ENCODE peak calls at places on chromosome 16, in seven cellular contexts. S is A549, E is NB4, I is cardiac muscle cell, T is choroid plexus epithelial cell, R is A673, V is colonic mucosa. Z is an unnamed sample.

GRCh38 chr16:71436473-71436872 is 5.4 kb downstream of the TLE7 start:
- DNase-seq in S (no peak), E (no peak), I (no peak), T (no peak), R (no peak), V (no peak), Z (no peak)

GRCh38 chr16:27461483-27462171 is 59.7 kb downstream of the IL21R start:
- DNase-seq in S (no peak), E (no peak), I (no peak), T (peak; percentile 58), R (no peak), V (no peak), Z (no peak)

GRCh38 chr16:8127096-8127495 is 463.2 kb downstream of the TMEM114 start:
- DNase-seq in S (no peak), E (no peak), I (no peak), T (no peak), R (no peak), V (no peak), Z (no peak)

GRCh38 chr16:695355-696089 is 5.3 kb upstream of the WDR24 start:
- DNase-seq in S (peak; percentile 78), E (no peak), I (peak; percentile 28), T (no peak), R (peak; percentile 37), V (peak; percentile 96), Z (peak; percentile 60)

GRCh38 chr16:84085774-84086173 is 31.0 kb downstream of the MBTPS1 start:
- DNase-seq in S (no peak), E (peak; percentile 76), I (no peak), T (no peak), R (no peak), V (no peak), Z (no peak)

GRCh38 chr16:66131156-66131807 is 235.2 kb upstream of the CDH5 start:
- DNase-seq in S (no peak), E (no peak), I (no peak), T (peak; percentile 67), R (peak; percentile 22), V (no peak), Z (no peak)

GRCh38 chr16:14375132-14375491 is 254.9 kb downstream of the PARN start:
- DNase-seq in S (no peak), E (no peak), I (no peak), T (peak; percentile 60), R (no peak), V (no peak), Z (no peak)

GRCh38 chr16:88649195-88649923 is 1.5 kb downstream of the CYBA start:
- DNase-seq in S (no peak), E (peak; percentile 56), I (no peak), T (peak; percentile 28), R (no peak), V (no peak), Z (no peak)

GRCh38 chr16:54283735-54284318 is 2.8 kb downstream of the IRX3 start:
- DNase-seq in S (no peak), E (peak; percentile 66), I (no peak), T (no peak), R (peak; percentile 37), V (no peak), Z (no peak)

GRCh38 chr16:23823475-23824407 is 12.0 kb upstream of the PRKCB start:
- DNase-seq in S (no peak), E (no peak), I (no peak), T (no peak), R (no peak), V (no peak), Z (no peak)

GRCh38 chr16:8885674-8886592 is 3.8 kb downstream of the LITAFD start:
- DNase-seq in S (no peak), E (peak; percentile 24), I (peak; percentile 52), T (no peak), R (no peak), V (no peak), Z (peak; percentile 36)

GRCh38 chr16:22093952-22094351 is 1.6 kb downstream of the VWA3A start:
- DNase-seq in S (no peak), E (peak; percentile 18), I (no peak), T (no peak), R (no peak), V (no peak), Z (no peak)

GRCh38 chr16:75527825-75528299 is 8.0 kb downstream of the CHST5 start:
- DNase-seq in S (no peak), E (no peak), I (no peak), T (no peak), R (no peak), V (peak; percentile 60), Z (no peak)

GRCh38 chr16:3935921-3936320 is 55.4 kb upstream of the CREBBP start:
- DNase-seq in S (no peak), E (no peak), I (no peak), T (no peak), R (no peak), V (no peak), Z (no peak)

GRCh38 chr16:14182999-14183398 is 111.9 kb downstream of the MRTFB start:
- DNase-seq in S (no peak), E (no peak), I (no peak), T (no peak), R (no peak), V (no peak), Z (no peak)

GRCh38 chr16:66714062-66714461 is 17.5 kb upstream of the CMTM4 start:
- DNase-seq in S (no peak), E (no peak), I (no peak), T (no peak), R (no peak), V (no peak), Z (no peak)

GRCh38 chr16:87416826-87417471 is 24.8 kb downstream of the MAP1LC3B start:
- DNase-seq in S (peak; percentile 54), E (peak; percentile 47), I (no peak), T (peak; percentile 81), R (peak; percentile 58), V (peak; percentile 43), Z (peak; percentile 51)

GRCh38 chr16:28974007-28974436 is 556 bp upstream of the SPNS1 start:
- DNase-seq in S (peak; percentile 73), E (peak; percentile 57), I (peak; percentile 85), T (peak; percentile 73), R (peak; percentile 81), V (peak; percentile 65), Z (peak; percentile 70)

GRCh38 chr16:4316732-4317461 is 1.0 kb downstream of the GLIS2 start:
- DNase-seq in S (peak; percentile 81), E (no peak), I (no peak), T (no peak), R (no peak), V (peak; percentile 34), Z (peak; percentile 79)

GRCh38 chr16:68644715-68645493 is at the start of gene CDH3:
- DNase-seq in S (no peak), E (peak; percentile 88), I (peak; percentile 58), T (no peak), R (peak; percentile 69), V (peak; percentile 84), Z (peak; percentile 92)
- TF ChIP-seq CTCF in S (no peak), E (no peak), I (no peak), T (no peak), R (no peak), V (no peak), Z (no peak)

GRCh38 chr16:86073103-86073625 is 174.2 kb downstream of the IRF8 start:
- DNase-seq in S (no peak), E (no peak), I (no peak), T (no peak), R (no peak), V (no peak), Z (no peak)
- TF ChIP-seq CTCF in S (no peak), E (no peak), I (no peak), T (no peak), R (no peak), V (peak; percentile 22), Z (no peak)

DNA sequence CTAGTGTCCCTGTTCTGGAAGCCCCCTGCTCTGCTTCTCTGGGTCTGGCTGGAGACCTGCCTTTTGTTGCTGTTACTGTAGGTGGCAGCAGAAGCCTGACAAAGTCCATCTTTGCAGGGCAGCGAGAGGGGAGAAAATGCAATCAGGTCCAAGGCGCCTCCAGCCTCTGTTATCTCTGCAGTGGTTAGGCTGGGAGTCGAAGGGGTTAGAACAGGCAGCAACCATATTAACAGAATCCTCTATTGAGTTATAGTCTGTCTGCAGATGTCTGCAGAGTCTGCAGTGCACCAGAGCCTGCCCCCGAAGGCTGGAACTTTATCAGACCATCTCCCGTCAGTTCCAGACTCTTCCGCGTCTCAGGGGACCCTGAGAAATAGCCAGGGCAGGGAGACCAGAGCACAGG is 404.9 kb upstream of the EEF2KMT start:
- DNase-seq in S (peak; percentile 17), E (peak; percentile 50), I (peak; percentile 63), T (no peak), R (peak; percentile 70), V (no peak), Z (peak; percentile 46)
- TF ChIP-seq CTCF in S (peak; percentile 39), E (peak; percentile 56), I (no peak), T (no peak), R (peak; percentile 65), V (no peak), Z (peak; percentile 45)

GRCh38 chr16:1762879-1763520 is 8.3 kb downstream of the NME3 start:
- DNase-seq in S (no peak), E (no peak), I (no peak), T (no peak), R (no peak), V (no peak), Z (no peak)

GRCh38 chr16:1762196-1762878 is 9.0 kb downstream of the NME3 start:
- DNase-seq in S (no peak), E (no peak), I (no peak), T (no peak), R (no peak), V (no peak), Z (no peak)

GRCh38 chr16:1764971-1765370 is 6.4 kb downstream of the NME3 start:
- DNase-seq in S (no peak), E (no peak), I (no peak), T (no peak), R (no peak), V (no peak), Z (no peak)

GRCh38 chr16:1765826-1766225 is 5.5 kb downstream of the NME3 start:
- DNase-seq in S (no peak), E (no peak), I (no peak), T (no peak), R (no peak), V (no peak), Z (no peak)

DNA sequence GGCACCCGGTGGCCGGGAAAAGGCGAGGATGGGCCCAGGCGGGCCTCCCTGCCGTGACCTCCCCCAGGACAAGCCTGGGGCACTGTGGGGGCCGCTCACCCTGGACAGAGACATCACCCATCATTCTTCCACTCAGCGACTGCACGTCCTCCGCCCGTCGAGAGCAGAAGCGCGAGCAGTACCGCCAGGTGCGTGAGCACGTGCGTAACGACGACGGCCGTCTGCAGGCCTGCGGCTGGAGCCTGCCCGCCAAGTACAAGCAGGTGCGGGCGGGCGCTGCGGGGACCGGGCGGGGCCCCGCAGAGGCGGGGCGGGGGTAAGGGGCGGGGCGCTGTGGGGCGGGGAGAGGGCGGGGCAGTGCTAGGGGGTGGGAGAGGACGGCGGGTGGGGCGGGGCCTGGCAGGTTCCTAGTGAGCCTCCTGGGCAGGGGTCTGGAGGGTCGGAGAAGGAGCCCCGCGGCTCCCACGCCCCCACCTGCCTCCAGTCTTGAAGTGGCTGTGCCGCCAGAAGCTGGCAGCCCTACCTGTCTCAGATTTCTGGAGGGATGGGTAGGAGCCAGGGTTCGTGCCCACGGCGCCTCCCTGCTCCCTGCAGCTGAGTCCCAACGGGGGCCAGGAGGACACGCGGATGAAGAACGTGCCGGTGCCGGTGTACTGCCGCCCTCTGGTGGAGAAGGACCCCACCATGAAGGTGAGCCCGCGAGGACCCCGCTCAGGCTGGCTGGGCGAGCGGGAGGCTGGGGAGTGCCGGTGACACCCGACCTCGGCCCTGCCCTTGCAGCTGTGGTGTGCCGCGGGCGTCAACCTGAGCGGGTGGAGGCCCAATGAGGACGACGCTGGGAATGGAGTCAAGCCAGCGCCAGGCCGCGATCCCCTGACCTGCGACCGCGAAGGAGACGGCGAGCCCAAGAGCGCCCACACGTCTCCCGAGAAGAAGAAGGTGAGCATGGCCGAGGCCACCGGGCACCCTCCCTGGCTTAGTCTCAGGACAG is 7.5 kb downstream of the NME3 start:
- DNase-seq in S (peak; percentile 56), E (no peak), I (peak; percentile 60), T (no peak), R (peak; percentile 49), V (no peak), Z (no peak)
- TF ChIP-seq CTCF in S (peak; percentile 46), E (no peak), I (peak; percentile 38), T (peak; percentile 72), R (peak; percentile 45), V (no peak), Z (peak; percentile 15)